ENCODE peak calls at places on chromosomes 2 and 18, in eight cellular contexts. One of them, this sample, is unnamed.

GRCh38 chr2:56455642-56456041 is 271.9 kb downstream of the CCDC85A start:
- DNase-seq in cardiac fibroblast: no peak
- DNase-seq in fibroblast of mammary gland: no peak
- DNase-seq in kidney epithelial cell: no peak
- DNase-seq in K562: no peak
- DNase-seq in left lung: no peak
- DNase-seq in WERI-Rb-1: no peak
- DNase-seq in breast epithelium: no peak
- DNase-seq in this sample: no peak

GRCh38 chr2:161045726-161046125 is 114.5 kb upstream of the TANK start:
- DNase-seq in cardiac fibroblast: no peak
- DNase-seq in fibroblast of mammary gland: peak
- DNase-seq in kidney epithelial cell: no peak
- DNase-seq in K562: no peak
- DNase-seq in left lung: no peak
- DNase-seq in WERI-Rb-1: no peak
- DNase-seq in breast epithelium: no peak
- DNase-seq in this sample: no peak

GRCh38 chr2:240704651-240705050 is 13.0 kb downstream of the AQP12A start:
- DNase-seq in cardiac fibroblast: no peak
- DNase-seq in fibroblast of mammary gland: no peak
- DNase-seq in kidney epithelial cell: no peak
- DNase-seq in K562: no peak
- DNase-seq in left lung: peak
- DNase-seq in WERI-Rb-1: no peak
- DNase-seq in breast epithelium: no peak
- DNase-seq in this sample: no peak

GRCh38 chr2:196233808-196234501 is 62.6 kb upstream of the STK17B start:
- DNase-seq in cardiac fibroblast: peak
- DNase-seq in fibroblast of mammary gland: peak
- DNase-seq in kidney epithelial cell: no peak
- DNase-seq in K562: no peak
- DNase-seq in left lung: no peak
- DNase-seq in WERI-Rb-1: no peak
- DNase-seq in breast epithelium: no peak
- DNase-seq in this sample: no peak

GRCh38 chr18:79548621-79548985 is 131.0 kb upstream of the CTDP1 start:
- DNase-seq in cardiac fibroblast: no peak
- DNase-seq in fibroblast of mammary gland: no peak
- DNase-seq in kidney epithelial cell: no peak
- DNase-seq in K562: no peak
- DNase-seq in left lung: peak
- DNase-seq in WERI-Rb-1: no peak
- DNase-seq in breast epithelium: no peak
- DNase-seq in this sample: no peak

GRCh38 chr2:29310665-29311348 is 195.6 kb downstream of the CLIP4 start:
- DNase-seq in cardiac fibroblast: no peak
- DNase-seq in fibroblast of mammary gland: no peak
- DNase-seq in kidney epithelial cell: no peak
- DNase-seq in K562: no peak
- DNase-seq in left lung: no peak
- DNase-seq in WERI-Rb-1: no peak
- DNase-seq in breast epithelium: no peak
- DNase-seq in this sample: no peak

GRCh38 chr2:120470041-120470716 is 124.2 kb downstream of the INHBB start:
- DNase-seq in cardiac fibroblast: peak
- DNase-seq in fibroblast of mammary gland: peak
- DNase-seq in kidney epithelial cell: peak
- DNase-seq in K562: no peak
- DNase-seq in left lung: peak
- DNase-seq in WERI-Rb-1: no peak
- DNase-seq in breast epithelium: peak
- DNase-seq in this sample: peak

GRCh38 chr2:43495727-43496126 is 100.1 kb downstream of the THADA start:
- DNase-seq in cardiac fibroblast: peak
- DNase-seq in fibroblast of mammary gland: peak
- DNase-seq in kidney epithelial cell: no peak
- DNase-seq in K562: no peak
- DNase-seq in left lung: no peak
- DNase-seq in WERI-Rb-1: no peak
- DNase-seq in breast epithelium: peak
- DNase-seq in this sample: no peak

GRCh38 chr2:182406221-182406620 is 20.6 kb downstream of the PDE1A start:
- DNase-seq in cardiac fibroblast: peak
- DNase-seq in fibroblast of mammary gland: peak
- DNase-seq in kidney epithelial cell: no peak
- DNase-seq in K562: no peak
- DNase-seq in left lung: no peak
- DNase-seq in WERI-Rb-1: no peak
- DNase-seq in breast epithelium: no peak
- DNase-seq in this sample: no peak

GRCh38 chr2:19900536-19901200 is 1.1 kb downstream of the TTC32 start:
- DNase-seq in cardiac fibroblast: peak
- DNase-seq in fibroblast of mammary gland: peak
- DNase-seq in kidney epithelial cell: no peak
- DNase-seq in K562: peak
- DNase-seq in left lung: no peak
- DNase-seq in WERI-Rb-1: no peak
- DNase-seq in breast epithelium: no peak
- DNase-seq in this sample: no peak

GRCh38 chr2:240398711-240399267 is 36.7 kb upstream of the GPC1 start:
- DNase-seq in cardiac fibroblast: no peak
- DNase-seq in fibroblast of mammary gland: no peak
- DNase-seq in kidney epithelial cell: no peak
- DNase-seq in K562: no peak
- DNase-seq in left lung: peak
- DNase-seq in WERI-Rb-1: peak
- DNase-seq in breast epithelium: no peak
- DNase-seq in this sample: no peak

GRCh38 chr2:150147889-150148683 is 339.4 kb downstream of the RND3 start:
- DNase-seq in cardiac fibroblast: peak
- DNase-seq in fibroblast of mammary gland: peak
- DNase-seq in kidney epithelial cell: no peak
- DNase-seq in K562: no peak
- DNase-seq in left lung: no peak
- DNase-seq in WERI-Rb-1: no peak
- DNase-seq in breast epithelium: no peak
- DNase-seq in this sample: no peak

GRCh38 chr18:12880532-12880892 is 3.5 kb downstream of the PTPN2 start:
- DNase-seq in cardiac fibroblast: no peak
- DNase-seq in fibroblast of mammary gland: no peak
- DNase-seq in kidney epithelial cell: no peak
- DNase-seq in K562: no peak
- DNase-seq in left lung: no peak
- DNase-seq in WERI-Rb-1: no peak
- DNase-seq in breast epithelium: no peak
- DNase-seq in this sample: no peak

GRCh38 chr2:83055338-83056010 is 1403.6 kb downstream of the SUCLG1 start:
- DNase-seq in cardiac fibroblast: peak
- DNase-seq in fibroblast of mammary gland: peak
- DNase-seq in kidney epithelial cell: peak
- DNase-seq in K562: no peak
- DNase-seq in left lung: no peak
- DNase-seq in WERI-Rb-1: no peak
- DNase-seq in breast epithelium: no peak
- DNase-seq in this sample: peak

GRCh38 chr18:52341617-52342381 is 1.8 kb downstream of the DCC start:
- DNase-seq in cardiac fibroblast: no peak
- DNase-seq in fibroblast of mammary gland: no peak
- DNase-seq in kidney epithelial cell: no peak
- DNase-seq in K562: no peak
- DNase-seq in left lung: peak
- DNase-seq in WERI-Rb-1: peak
- DNase-seq in breast epithelium: no peak
- DNase-seq in this sample: no peak

GRCh38 chr2:165562235-165562634 is 92.7 kb downstream of the CSRNP3 start:
- DNase-seq in cardiac fibroblast: no peak
- DNase-seq in fibroblast of mammary gland: no peak
- DNase-seq in kidney epithelial cell: no peak
- DNase-seq in K562: no peak
- DNase-seq in left lung: no peak
- DNase-seq in WERI-Rb-1: no peak
- DNase-seq in breast epithelium: no peak
- DNase-seq in this sample: no peak

GRCh38 chr2:33412920-33413319 is 63.5 kb upstream of the RASGRP3 start:
- DNase-seq in cardiac fibroblast: peak
- DNase-seq in fibroblast of mammary gland: peak
- DNase-seq in kidney epithelial cell: no peak
- DNase-seq in K562: no peak
- DNase-seq in left lung: no peak
- DNase-seq in WERI-Rb-1: no peak
- DNase-seq in breast epithelium: no peak
- DNase-seq in this sample: peak

GRCh38 chr2:122481244-122481622 is 725.8 kb downstream of the TSN start:
- DNase-seq in cardiac fibroblast: no peak
- DNase-seq in fibroblast of mammary gland: no peak
- DNase-seq in kidney epithelial cell: no peak
- DNase-seq in K562: no peak
- DNase-seq in left lung: no peak
- DNase-seq in WERI-Rb-1: no peak
- DNase-seq in breast epithelium: no peak
- DNase-seq in this sample: no peak

GRCh38 chr2:171389325-171389724 is 44.5 kb downstream of the METTL8 start:
- DNase-seq in cardiac fibroblast: no peak
- DNase-seq in fibroblast of mammary gland: no peak
- DNase-seq in kidney epithelial cell: no peak
- DNase-seq in K562: no peak
- DNase-seq in left lung: no peak
- DNase-seq in WERI-Rb-1: no peak
- DNase-seq in breast epithelium: no peak
- DNase-seq in this sample: no peak

GRCh38 chr2:10204326-10205200 is 82.0 kb downstream of the RRM2 start:
- DNase-seq in cardiac fibroblast: no peak
- DNase-seq in fibroblast of mammary gland: no peak
- DNase-seq in kidney epithelial cell: no peak
- DNase-seq in K562: no peak
- DNase-seq in left lung: no peak
- DNase-seq in WERI-Rb-1: no peak
- DNase-seq in breast epithelium: no peak
- DNase-seq in this sample: no peak

GRCh38 chr2:854460-854859 is 96.2 kb upstream of the SNTG2 start:
- DNase-seq in cardiac fibroblast: peak
- DNase-seq in fibroblast of mammary gland: peak
- DNase-seq in kidney epithelial cell: no peak
- DNase-seq in K562: peak
- DNase-seq in left lung: no peak
- DNase-seq in WERI-Rb-1: peak
- DNase-seq in breast epithelium: no peak
- DNase-seq in this sample: no peak

GRCh38 chr2:157307021-157307420 is 18.6 kb downstream of the ERMN start:
- DNase-seq in cardiac fibroblast: no peak
- DNase-seq in fibroblast of mammary gland: no peak
- DNase-seq in kidney epithelial cell: peak
- DNase-seq in K562: peak
- DNase-seq in left lung: no peak
- DNase-seq in WERI-Rb-1: no peak
- DNase-seq in breast epithelium: no peak
- DNase-seq in this sample: no peak

GRCh38 chr18:3380384-3380961 is 69.5 kb upstream of the TGIF1 start:
- DNase-seq in cardiac fibroblast: peak
- DNase-seq in fibroblast of mammary gland: peak
- DNase-seq in kidney epithelial cell: peak
- DNase-seq in K562: no peak
- DNase-seq in left lung: no peak
- DNase-seq in WERI-Rb-1: peak
- DNase-seq in breast epithelium: no peak
- DNase-seq in this sample: no peak

GRCh38 chr2:21452678-21453077 is 328.9 kb downstream of the TDRD15 start:
- DNase-seq in cardiac fibroblast: no peak
- DNase-seq in fibroblast of mammary gland: no peak
- DNase-seq in kidney epithelial cell: no peak
- DNase-seq in K562: no peak
- DNase-seq in left lung: no peak
- DNase-seq in WERI-Rb-1: no peak
- DNase-seq in breast epithelium: no peak
- DNase-seq in this sample: no peak

GRCh38 chr18:9346775-9347174 is 12.2 kb downstream of the TWSG1 start:
- DNase-seq in cardiac fibroblast: no peak
- DNase-seq in fibroblast of mammary gland: no peak
- DNase-seq in kidney epithelial cell: no peak
- DNase-seq in K562: no peak
- DNase-seq in left lung: no peak
- DNase-seq in WERI-Rb-1: no peak
- DNase-seq in breast epithelium: no peak
- DNase-seq in this sample: no peak

GRCh38 chr2:4992226-4992625 is 700.0 kb upstream of the SOX11 start:
- DNase-seq in cardiac fibroblast: no peak
- DNase-seq in fibroblast of mammary gland: no peak
- DNase-seq in kidney epithelial cell: no peak
- DNase-seq in K562: no peak
- DNase-seq in left lung: no peak
- DNase-seq in WERI-Rb-1: peak
- DNase-seq in breast epithelium: no peak
- DNase-seq in this sample: no peak

GRCh38 chr2:207528980-207529329 is 807 bp upstream of the CREB1 start:
- DNase-seq in cardiac fibroblast: peak
- DNase-seq in fibroblast of mammary gland: peak
- DNase-seq in kidney epithelial cell: no peak
- DNase-seq in K562: peak
- DNase-seq in left lung: no peak
- DNase-seq in WERI-Rb-1: no peak
- DNase-seq in breast epithelium: no peak
- DNase-seq in this sample: no peak
- TF ChIP-seq CTCF in cardiac fibroblast: peak
- TF ChIP-seq CTCF in fibroblast of mammary gland: peak
- TF ChIP-seq CTCF in kidney epithelial cell: peak
- TF ChIP-seq CTCF in K562: no peak
- TF ChIP-seq CTCF in left lung: no peak
- TF ChIP-seq CTCF in WERI-Rb-1: no peak
- TF ChIP-seq CTCF in breast epithelium: no peak
- TF ChIP-seq CTCF in this sample: no peak

GRCh38 chr2:85579266-85579935 is 2.0 kb downstream of the VAMP8 start:
- DNase-seq in cardiac fibroblast: no peak
- DNase-seq in fibroblast of mammary gland: no peak
- DNase-seq in kidney epithelial cell: no peak
- DNase-seq in K562: no peak
- DNase-seq in left lung: no peak
- DNase-seq in WERI-Rb-1: no peak
- DNase-seq in breast epithelium: no peak
- DNase-seq in this sample: no peak
- H3K4me3 ChIP-seq in cardiac fibroblast: no peak
- H3K4me3 ChIP-seq in fibroblast of mammary gland: no peak
- H3K4me3 ChIP-seq in kidney epithelial cell: no peak
- H3K4me3 ChIP-seq in K562: peak
- H3K4me3 ChIP-seq in left lung: no peak
- H3K4me3 ChIP-seq in WERI-Rb-1: no peak
- H3K4me3 ChIP-seq in breast epithelium: peak
- H3K4me3 ChIP-seq in this sample: no peak

GRCh38 chr2:204885747-204886146 is 340.5 kb downstream of the PARD3B start:
- DNase-seq in cardiac fibroblast: peak
- DNase-seq in fibroblast of mammary gland: peak
- DNase-seq in kidney epithelial cell: no peak
- DNase-seq in K562: no peak
- DNase-seq in left lung: no peak
- DNase-seq in WERI-Rb-1: peak
- DNase-seq in breast epithelium: no peak
- DNase-seq in this sample: no peak
- TF ChIP-seq CTCF in cardiac fibroblast: peak
- TF ChIP-seq CTCF in fibroblast of mammary gland: no peak
- TF ChIP-seq CTCF in kidney epithelial cell: no peak
- TF ChIP-seq CTCF in K562: peak
- TF ChIP-seq CTCF in left lung: no peak
- TF ChIP-seq CTCF in WERI-Rb-1: peak
- TF ChIP-seq CTCF in breast epithelium: no peak
- TF ChIP-seq CTCF in this sample: no peak

GRCh38 chr2:238378230-238379095 is 48.3 kb upstream of the ASB1 start:
- DNase-seq in cardiac fibroblast: no peak
- DNase-seq in fibroblast of mammary gland: no peak
- DNase-seq in kidney epithelial cell: no peak
- DNase-seq in K562: no peak
- DNase-seq in left lung: peak
- DNase-seq in WERI-Rb-1: no peak
- DNase-seq in breast epithelium: no peak
- DNase-seq in this sample: no peak
- H3K4me3 ChIP-seq in cardiac fibroblast: no peak
- H3K4me3 ChIP-seq in fibroblast of mammary gland: no peak
- H3K4me3 ChIP-seq in kidney epithelial cell: no peak
- H3K4me3 ChIP-seq in K562: no peak
- H3K4me3 ChIP-seq in left lung: no peak
- H3K4me3 ChIP-seq in WERI-Rb-1: no peak
- H3K4me3 ChIP-seq in breast epithelium: no peak
- H3K4me3 ChIP-seq in this sample: no peak

This sample was measured in astrocyte of the cerebellum.